ENCODE peak calls at places on chromosome 12, in five cellular contexts. F, A, B, E and L are unnamed samples.

GRCh38 chr12:14367097-14367661 is 1.7 kb downstream of the ATF7IP start:
- DNase-seq in F (peak; percentile 59), A (peak; percentile 81), B (no peak), E (peak; percentile 68), L (no peak)

GRCh38 chr12:117112268-117112595 is 13.0 kb upstream of the TESC start:
- DNase-seq in F (no peak), A (no peak), B (no peak), E (no peak), L (no peak)

GRCh38 chr12:56158926-56159461 is 835 bp downstream of the MYL6 start:
- DNase-seq in F (peak; percentile 73), A (peak; percentile 55), B (peak; percentile 90), E (peak; percentile 48), L (peak; percentile 51)

GRCh38 chr12:9319044-9319841 is 111.0 kb upstream of the PZP start:
- DNase-seq in F (no peak), A (no peak), B (no peak), E (no peak), L (no peak)

GRCh38 chr12:118436002-118436724 is 59.8 kb downstream of the SUDS3 start:
- DNase-seq in F (no peak), A (no peak), B (peak; percentile 49), E (no peak), L (no peak)

GRCh38 chr12:43805149-43805856 is 814 bp downstream of the TWF1 start:
- DNase-seq in F (peak; percentile 9), A (no peak), B (no peak), E (peak; percentile 49), L (no peak)

GRCh38 chr12:95591731-95592130 is 40.5 kb upstream of the USP44 start:
- DNase-seq in F (peak; percentile 65), A (no peak), B (no peak), E (no peak), L (no peak)

GRCh38 chr12:124497658-124498057 is 69.8 kb downstream of the NCOR2 start:
- DNase-seq in F (peak; percentile 93), A (no peak), B (no peak), E (no peak), L (no peak)

GRCh38 chr12:117134059-117134458 is 34.8 kb upstream of the TESC start:
- DNase-seq in F (no peak), A (no peak), B (peak; percentile 73), E (peak; percentile 74), L (no peak)

GRCh38 chr12:101616027-101616494 is 21.3 kb downstream of the MYBPC1 start:
- DNase-seq in F (no peak), A (no peak), B (no peak), E (peak; percentile 36), L (no peak)

GRCh38 chr12:107306141-107306670 is 212.9 kb upstream of the CRY1 start:
- DNase-seq in F (no peak), A (no peak), B (no peak), E (no peak), L (no peak)

GRCh38 chr12:119544780-119545625 is 48.6 kb upstream of the TMEM233 start:
- DNase-seq in F (peak; percentile 52), A (peak; percentile 56), B (peak; percentile 81), E (peak; percentile 68), L (peak; percentile 84)

GRCh38 chr12:93784339-93785086 is 107.3 kb downstream of the CRADD start:
- DNase-seq in F (peak; percentile 94), A (peak; percentile 55), B (peak; percentile 96), E (peak; percentile 90), L (peak; percentile 72)

GRCh38 chr12:72274926-72275325 is 2.8 kb downstream of the TRHDE start:
- DNase-seq in F (no peak), A (no peak), B (no peak), E (no peak), L (peak; percentile 8)

GRCh38 chr12:3055712-3056467 is 21.3 kb upstream of the TSPAN9 start:
- DNase-seq in F (peak; percentile 42), A (no peak), B (peak; percentile 95), E (no peak), L (no peak)

GRCh38 chr12:18576104-18576622 is 161.6 kb downstream of the PLCZ1 start:
- DNase-seq in F (peak; percentile 32), A (no peak), B (no peak), E (no peak), L (no peak)

GRCh38 chr12:90086281-90086680 is 377.6 kb upstream of the ATP2B1 start:
- DNase-seq in F (peak; percentile 40), A (no peak), B (no peak), E (no peak), L (no peak)

GRCh38 chr12:58368001-58368400 is 426.6 kb downstream of the ATP23 start:
- DNase-seq in F (peak; percentile 64), A (no peak), B (no peak), E (no peak), L (peak; percentile 16)

GRCh38 chr12:84911331-84912190 is 1.0 kb downstream of the SLC6A15 start:
- DNase-seq in F (peak; percentile 81), A (peak; percentile 77), B (peak; percentile 98), E (no peak), L (peak; percentile 93)

GRCh38 chr12:103924761-103925641 is 5.2 kb upstream of the HSP90B1 start:
- DNase-seq in F (peak; percentile 87), A (no peak), B (peak; percentile 87), E (peak; percentile 78), L (no peak)

GRCh38 chr12:57476162-57476992 is 3.3 kb downstream of the ARHGAP9 start:
- DNase-seq in F (no peak), A (no peak), B (no peak), E (peak; percentile 77), L (no peak)

GRCh38 chr12:116818341-116818856 is 62.8 kb downstream of the HRK start:
- DNase-seq in F (peak; percentile 22), A (no peak), B (peak; percentile 62), E (peak; percentile 51), L (no peak)

GRCh38 chr12:78406776-78407335 is 457.7 kb upstream of the SYT1 start:
- DNase-seq in F (peak; percentile 61), A (no peak), B (no peak), E (no peak), L (no peak)

GRCh38 chr12:15632708-15633107 is 156.5 kb downstream of the EPS8 start:
- DNase-seq in F (peak; percentile 52), A (no peak), B (no peak), E (no peak), L (no peak)

GRCh38 chr12:45745861-45746277 is 16.4 kb downstream of the ARID2 start:
- DNase-seq in F (peak; percentile 12), A (peak; percentile 40), B (no peak), E (peak; percentile 38), L (no peak)

GRCh38 chr12:120466560-120467315 is 2.8 kb downstream of the SRSF9 start:
- DNase-seq in F (peak; percentile 23), A (peak; percentile 48), B (peak; percentile 80), E (peak; percentile 61), L (peak; percentile 70)

GRCh38 chr12:78118486-78118885 is 287.8 kb downstream of the NAV3 start:
- DNase-seq in F (no peak), A (no peak), B (no peak), E (no peak), L (no peak)